ENCODE peak calls at places on chromosomes 6 and 20, in four cellular contexts. C is NCI-H774; D is LHCN-M2; M is naive thymus-derived CD4-positive, alpha-beta T cell. J is an unnamed sample.

GRCh38 chr20:36098364-36098763 is 56.2 kb upstream of the EPB41L1 start:
- DNase-seq in D (peak; percentile 38), M (no peak), C (no peak), J (peak; percentile 75)

GRCh38 chr6:132333639-132334516 is 67.4 kb downstream of the MOXD1 start:
- DNase-seq in M (no peak), D (peak; percentile 98), C (no peak), J (peak; percentile 88)

GRCh38 chr20:33606114-33606771 is 55.9 kb upstream of the C20orf144 start:
- DNase-seq in D (no peak), C (no peak), M (no peak), J (no peak)

GRCh38 chr6:138242987-138243592 is 24.8 kb upstream of the PBOV1 start:
- DNase-seq in M (no peak), D (no peak), C (peak; percentile 31), J (no peak)

GRCh38 chr6:31826793-31827285 is 699 bp upstream of the HSPA1B start:
- DNase-seq in M (no peak), D (no peak), C (no peak), J (peak; percentile 91)

GRCh38 chr20:64102647-64103354 is 4.6 kb downstream of the NPBWR2 start:
- DNase-seq in M (peak; percentile 6), D (no peak), C (peak; percentile 51), J (no peak)

GRCh38 chr6:131831392-131831791 is 23.6 kb downstream of the ENPP1 start:
- DNase-seq in C (no peak), D (peak; percentile 79), M (no peak), J (peak; percentile 39)

GRCh38 chr20:24616258-24617079 is 147.0 kb downstream of the SYNDIG1 start:
- DNase-seq in D (no peak), M (no peak), C (no peak), J (no peak)

GRCh38 chr6:16600026-16600425 is 161.2 kb downstream of the ATXN1 start:
- DNase-seq in D (no peak), C (no peak), M (no peak), J (no peak)

GRCh38 chr6:5238336-5238735 is 22.4 kb downstream of the LYRM4 start:
- DNase-seq in C (no peak), D (no peak), M (no peak), J (no peak)

GRCh38 chr6:144134176-144134575 is 16.1 kb upstream of the STX11 start:
- DNase-seq in M (no peak), D (peak; percentile 38), C (no peak), J (peak; percentile 52)

GRCh38 chr6:160297310-160297709 is 38.7 kb upstream of the SLC22A2 start:
- DNase-seq in D (no peak), C (no peak), M (no peak), J (no peak)

GRCh38 chr6:36769161-36769675 is 70.0 kb downstream of the CPNE5 start:
- DNase-seq in C (no peak), M (no peak), D (no peak), J (peak; percentile 21)

GRCh38 chr6:104728444-104728843 is 131.3 kb downstream of the HACE1 start:
- DNase-seq in C (no peak), M (no peak), D (no peak), J (no peak)

GRCh38 chr6:161135695-161136591 is 137.9 kb downstream of the AGPAT4 start:
- DNase-seq in C (no peak), D (no peak), M (no peak), J (no peak)

GRCh38 chr6:4270799-4271198 is 135.4 kb upstream of the ECI2 start:
- DNase-seq in D (peak; percentile 22), M (no peak), C (no peak), J (peak; percentile 77)

GRCh38 chr20:51563141-51563596 is 20.6 kb upstream of the NFATC2 start:
- DNase-seq in M (no peak), C (no peak), D (no peak), J (peak; percentile 65)

GRCh38 chr20:51428451-51429143 is 113.9 kb downstream of the NFATC2 start:
- DNase-seq in C (no peak), M (no peak), D (no peak), J (peak; percentile 48)

GRCh38 chr6:167581637-167582036 is 245.1 kb upstream of the AFDN start:
- DNase-seq in C (no peak), D (no peak), M (no peak), J (no peak)

GRCh38 chr6:1761472-1761871 is 151.8 kb downstream of the FOXC1 start:
- DNase-seq in C (no peak), M (no peak), D (no peak), J (no peak)

GRCh38 chr6:7727150-7727950 is 1.5 kb downstream of the BMP6 start:
- DNase-seq in C (no peak), M (no peak), D (no peak), J (peak; percentile 53)

GRCh38 chr6:18432180-18432579 is 45.0 kb downstream of the RNF144B start:
- DNase-seq in D (peak; percentile 32), M (no peak), C (no peak), J (peak; percentile 68)

GRCh38 chr6:132252113-132252512 is 149.2 kb downstream of the MOXD1 start:
- DNase-seq in D (no peak), C (no peak), M (no peak), J (no peak)